ENCODE peak calls at places on chromosome 1, in four cellular contexts. One of them, this sample, is unnamed.

GRCh38 chr1:151372411-151372934 is at the start of gene SELENBP1:
- DNase-seq in GM12878: no peak
- DNase-seq in K562: peak
- DNase-seq in HepG2: peak
- DNase-seq in this sample: peak

GRCh38 chr1:232576537-232576936 is 53.4 kb downstream of the SIPA1L2 start:
- DNase-seq in GM12878: no peak
- DNase-seq in HepG2: no peak
- DNase-seq in K562: no peak
- DNase-seq in this sample: no peak

GRCh38 chr1:10633416-10633815 is 158.7 kb downstream of the PEX14 start:
- DNase-seq in GM12878: no peak
- DNase-seq in HepG2: no peak
- DNase-seq in K562: no peak
- DNase-seq in this sample: no peak

GRCh38 chr1:32447469-32448185 is 17.2 kb upstream of the ZBTB8B start:
- DNase-seq in GM12878: no peak
- DNase-seq in HepG2: no peak
- DNase-seq in K562: no peak
- DNase-seq in this sample: peak

GRCh38 chr1:154765970-154766369 is 104.1 kb downstream of the KCNN3 start:
- DNase-seq in HepG2: peak
- DNase-seq in GM12878: no peak
- DNase-seq in K562: no peak
- DNase-seq in this sample: peak

GRCh38 chr1:21543598-21543997 is 34.4 kb downstream of the ALPL start:
- DNase-seq in HepG2: no peak
- DNase-seq in K562: no peak
- DNase-seq in GM12878: no peak
- DNase-seq in this sample: no peak

GRCh38 chr1:196779093-196779492 is 4.5 kb downstream of the CFHR3 start:
- DNase-seq in HepG2: no peak
- DNase-seq in GM12878: no peak
- DNase-seq in K562: no peak
- DNase-seq in this sample: no peak

GRCh38 chr1:52102336-52103013 is 39.4 kb upstream of the ZFYVE9 start:
- DNase-seq in GM12878: peak
- DNase-seq in K562: no peak
- DNase-seq in HepG2: no peak
- DNase-seq in this sample: no peak

GRCh38 chr1:96510911-96511310 is 210.7 kb upstream of the PTBP2 start:
- DNase-seq in K562: no peak
- DNase-seq in GM12878: no peak
- DNase-seq in HepG2: no peak
- DNase-seq in this sample: no peak

GRCh38 chr1:111191496-111191895 is 8.9 kb downstream of the DENND2D start:
- DNase-seq in K562: no peak
- DNase-seq in GM12878: no peak
- DNase-seq in HepG2: no peak
- DNase-seq in this sample: no peak

GRCh38 chr1:81635816-81636215 is 164.9 kb upstream of the ADGRL2 start:
- DNase-seq in HepG2: no peak
- DNase-seq in GM12878: no peak
- DNase-seq in K562: no peak
- DNase-seq in this sample: no peak

GRCh38 chr1:32351859-32352745 is 10.2 kb downstream of the FAM229A start:
- DNase-seq in K562: no peak
- DNase-seq in HepG2: peak
- DNase-seq in GM12878: no peak
- DNase-seq in this sample: peak

GRCh38 chr1:108644984-108645383 is 15.9 kb downstream of the HENMT1 start:
- DNase-seq in HepG2: no peak
- DNase-seq in GM12878: no peak
- DNase-seq in K562: no peak
- DNase-seq in this sample: no peak

GRCh38 chr1:52348704-52349301 is 17.2 kb downstream of the CC2D1B start:
- DNase-seq in HepG2: no peak
- DNase-seq in GM12878: no peak
- DNase-seq in K562: no peak
- DNase-seq in this sample: peak

GRCh38 chr1:85611856-85612255 is 31.3 kb downstream of the CCN1 start:
- DNase-seq in HepG2: peak
- DNase-seq in K562: no peak
- DNase-seq in GM12878: no peak
- DNase-seq in this sample: no peak

GRCh38 chr1:24102966-24103365 is 9.0 kb downstream of the MYOM3 start:
- DNase-seq in K562: no peak
- DNase-seq in GM12878: no peak
- DNase-seq in HepG2: no peak
- DNase-seq in this sample: no peak

GRCh38 chr1:184487561-184488200 is 100.9 kb downstream of the C1orf21 start:
- DNase-seq in HepG2: no peak
- DNase-seq in K562: no peak
- DNase-seq in GM12878: no peak
- DNase-seq in this sample: no peak

GRCh38 chr1:244100691-244101453 is 49.8 kb downstream of the ZBTB18 start:
- DNase-seq in HepG2: no peak
- DNase-seq in GM12878: no peak
- DNase-seq in K562: no peak
- DNase-seq in this sample: no peak

GRCh38 chr1:24562625-24563024 is 6.7 kb downstream of the NCMAP start:
- DNase-seq in K562: no peak
- DNase-seq in GM12878: no peak
- DNase-seq in HepG2: no peak
- DNase-seq in this sample: no peak

GRCh38 chr1:155931332-155932038 is 2.7 kb downstream of the KHDC4 start:
- DNase-seq in GM12878: no peak
- DNase-seq in K562: no peak
- DNase-seq in HepG2: no peak
- DNase-seq in this sample: no peak

GRCh38 chr1:20166047-20166446 is 19.8 kb upstream of the UBXN10 start:
- DNase-seq in GM12878: no peak
- DNase-seq in HepG2: no peak
- DNase-seq in K562: no peak
- DNase-seq in this sample: no peak

GRCh38 chr1:21436488-21437340 is 3.2 kb upstream of the NBPF3 start:
- DNase-seq in HepG2: no peak
- DNase-seq in K562: peak
- DNase-seq in GM12878: no peak
- DNase-seq in this sample: peak

GRCh38 chr1:31595836-31596736 is 19.8 kb downstream of the TINAGL1 start:
- DNase-seq in GM12878: no peak
- DNase-seq in HepG2: no peak
- DNase-seq in K562: no peak
- DNase-seq in this sample: no peak

GRCh38 chr1:21229246-21230000 is 52.7 kb upstream of the EIF4G3 start:
- DNase-seq in HepG2: no peak
- DNase-seq in K562: no peak
- DNase-seq in GM12878: no peak
- DNase-seq in this sample: no peak

GRCh38 chr1:231000201-231000600 is 21.3 kb downstream of the ARV1 start:
- DNase-seq in HepG2: no peak
- DNase-seq in K562: no peak
- DNase-seq in GM12878: no peak
- DNase-seq in this sample: no peak

GRCh38 chr1:113647121-113647520 is 112.2 kb downstream of the PHTF1 start:
- DNase-seq in GM12878: no peak
- DNase-seq in HepG2: no peak
- DNase-seq in K562: no peak
- DNase-seq in this sample: no peak

GRCh38 chr1:50109647-50110075 is 941 bp downstream of the ELAVL4 start:
- DNase-seq in HepG2: no peak
- DNase-seq in K562: no peak
- DNase-seq in GM12878: no peak
- DNase-seq in this sample: no peak

GRCh38 chr1:69700770-69701169 is 133.0 kb downstream of the LRRC7 start:
- DNase-seq in HepG2: peak
- DNase-seq in GM12878: no peak
- DNase-seq in K562: no peak
- DNase-seq in this sample: peak
- TF ChIP-seq NR2C2 in HepG2: no peak
- TF ChIP-seq NR2C2 in GM12878: no peak
- TF ChIP-seq NR2C2 in K562: no peak
- TF ChIP-seq NR2C2 in this sample: no peak

GRCh38 chr1:201602413-201603265 is 63.7 kb downstream of the NAV1 start:
- DNase-seq in K562: no peak
- DNase-seq in GM12878: no peak
- DNase-seq in HepG2: no peak
- DNase-seq in this sample: no peak
- TF ChIP-seq TCF7 in K562: no peak
- TF ChIP-seq TCF7 in GM12878: no peak
- TF ChIP-seq TCF7 in HepG2: no peak
- TF ChIP-seq TCF7 in this sample: no peak

GRCh38 chr1:174968750-174969244 is 30.9 kb upstream of the CACYBP start:
- DNase-seq in GM12878: peak
- DNase-seq in K562: no peak
- DNase-seq in HepG2: no peak
- DNase-seq in this sample: no peak
- TF ChIP-seq CBFB in GM12878: peak
- TF ChIP-seq CBFB in K562: no peak
- TF ChIP-seq CBFB in HepG2: no peak
- TF ChIP-seq CBFB in this sample: no peak

DNA sequence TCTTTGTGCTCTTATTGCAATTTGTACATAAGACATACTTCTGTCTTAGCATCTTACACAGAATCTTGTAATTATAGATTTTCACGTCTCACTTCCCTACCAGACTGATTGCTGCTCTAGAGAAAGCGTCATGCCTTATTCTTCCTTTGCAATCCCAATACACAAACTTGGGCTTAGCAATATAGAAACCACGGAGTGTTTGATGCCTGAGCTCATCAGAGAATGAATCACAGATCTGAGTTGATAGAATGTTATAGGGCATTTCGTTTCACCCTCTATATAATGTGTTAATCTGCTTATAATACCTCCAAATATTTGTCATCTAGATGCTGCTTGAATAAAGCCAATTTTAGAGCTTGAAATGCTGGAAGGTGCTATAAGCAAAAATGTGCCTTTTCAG is 6.6 kb downstream of the FMO1 start:
- DNase-seq in GM12878: no peak
- DNase-seq in HepG2: no peak
- DNase-seq in K562: no peak
- DNase-seq in this sample: no peak
- TF ChIP-seq NR2C2 in GM12878: no peak
- TF ChIP-seq NR2C2 in HepG2: no peak
- TF ChIP-seq NR2C2 in K562: no peak
- TF ChIP-seq NR2C2 in this sample: no peak

GRCh38 chr1:16163882-16164820 is 8.3 kb upstream of the EPHA2 start:
- DNase-seq in GM12878: no peak
- DNase-seq in HepG2: peak
- DNase-seq in K562: peak
- DNase-seq in this sample: no peak
- TF ChIP-seq TCF7 in GM12878: no peak
- TF ChIP-seq TCF7 in HepG2: no peak
- TF ChIP-seq TCF7 in K562: peak
- TF ChIP-seq TCF7 in this sample: no peak

GRCh38 chr1:199353906-199354305 is 673.6 kb upstream of the NR5A2 start:
- DNase-seq in HepG2: no peak
- DNase-seq in GM12878: no peak
- DNase-seq in K562: no peak
- DNase-seq in this sample: no peak
- TF ChIP-seq CBFB in HepG2: no peak
- TF ChIP-seq CBFB in GM12878: no peak
- TF ChIP-seq CBFB in K562: no peak
- TF ChIP-seq CBFB in this sample: no peak

GRCh38 chr1:28392027-28392652 is 22.6 kb downstream of the PHACTR4 start:
- DNase-seq in GM12878: no peak
- DNase-seq in K562: no peak
- DNase-seq in HepG2: no peak
- DNase-seq in this sample: no peak
- TF ChIP-seq NR2C2 in GM12878: no peak
- TF ChIP-seq NR2C2 in K562: no peak
- TF ChIP-seq NR2C2 in HepG2: no peak
- TF ChIP-seq NR2C2 in this sample: no peak